ENCODE peak calls at places on chromosomes 5 and 9, in seven cellular contexts. J is SK-N-SH, D is neural crest cell, X is AG09319, A is HL-60, K is B cell, O is GM12878. G is an unnamed sample.

GRCh38 chr5:134028496-134028895 is 23.7 kb upstream of the VDAC1 start:
- DNase-seq in J (no peak), D (no peak), X (no peak), A (no peak), K (no peak), O (no peak), G (no peak)

GRCh38 chr9:133199648-133200321 is 9.3 kb downstream of the OBP2B start:
- DNase-seq in J (no peak), D (no peak), X (no peak), A (peak; percentile 67), K (peak; percentile 73), O (no peak), G (no peak)

GRCh38 chr9:86885232-86885631 is 62.1 kb downstream of the GAS1 start:
- DNase-seq in J (no peak), D (no peak), X (no peak), A (no peak), K (no peak), O (no peak), G (no peak)

GRCh38 chr5:60161340-60161934 is 267.9 kb upstream of the PDE4D start:
- DNase-seq in J (peak; percentile 42), D (no peak), X (no peak), A (no peak), K (peak; percentile 5), O (peak; percentile 4), G (no peak)

GRCh38 chr5:125536582-125536981 is 790.1 kb upstream of the ZNF608 start:
- DNase-seq in J (no peak), D (no peak), X (no peak), A (no peak), K (no peak), O (no peak), G (no peak)

GRCh38 chr5:159133041-159133741 is 33.5 kb upstream of the EBF1 start:
- DNase-seq in J (peak; percentile 32), D (no peak), X (peak; percentile 60), A (no peak), K (peak; percentile 66), O (peak; percentile 28), G (no peak)

GRCh38 chr9:87505869-87506678 is 8.4 kb downstream of the DAPK1 start:
- DNase-seq in J (no peak), D (no peak), X (no peak), A (no peak), K (no peak), O (no peak), G (no peak)

GRCh38 chr5:61735999-61736398 is 403.9 kb downstream of the ZSWIM6 start:
- DNase-seq in J (no peak), D (no peak), X (no peak), A (no peak), K (no peak), O (no peak), G (no peak)

GRCh38 chr5:10935536-10935935 is 174.5 kb upstream of the DAP start:
- DNase-seq in J (no peak), D (no peak), X (no peak), A (no peak), K (no peak), O (no peak), G (peak; percentile 65)

GRCh38 chr9:2623866-2624682 is 2.5 kb downstream of the VLDLR start:
- DNase-seq in J (no peak), D (no peak), X (no peak), A (no peak), K (no peak), O (no peak), G (no peak)

GRCh38 chr5:80481019-80481893 is 6.6 kb upstream of the FAM151B start:
- DNase-seq in J (peak; percentile 28), D (peak; percentile 8), X (peak; percentile 36), A (peak; percentile 43), K (peak; percentile 6), O (peak; percentile 27), G (peak; percentile 58)

GRCh38 chr9:23855885-23856284 is 29.8 kb upstream of the ELAVL2 start:
- DNase-seq in J (no peak), D (no peak), X (no peak), A (no peak), K (no peak), O (no peak), G (no peak)

GRCh38 chr9:101029300-101030021 is 934 bp downstream of the PLPPR1 start:
- DNase-seq in J (peak; percentile 4), D (no peak), X (no peak), A (no peak), K (no peak), O (no peak), G (peak; percentile 37)

GRCh38 chr5:126865299-126865698 is 88.4 kb downstream of the LMNB1 start:
- DNase-seq in J (no peak), D (no peak), X (no peak), A (no peak), K (no peak), O (no peak), G (no peak)

GRCh38 chr5:80249876-80250275 is 6.0 kb downstream of the SERINC5 start:
- DNase-seq in J (no peak), D (no peak), X (no peak), A (no peak), K (no peak), O (no peak), G (no peak)

GRCh38 chr5:178849316-178849715 is 10.4 kb upstream of the ZNF354B start:
- DNase-seq in J (no peak), D (no peak), X (no peak), A (no peak), K (no peak), O (no peak), G (no peak)

GRCh38 chr5:67808340-67808739 is 407.2 kb upstream of the PIK3R1 start:
- DNase-seq in J (no peak), D (no peak), X (no peak), A (no peak), K (no peak), O (peak; percentile 55), G (no peak)

GRCh38 chr5:95392593-95393182 is 1.5 kb downstream of the FAM81B start:
- DNase-seq in J (no peak), D (no peak), X (no peak), A (no peak), K (no peak), O (no peak), G (no peak)

GRCh38 chr9:136942112-136942880 is 2.2 kb downstream of the FBXW5 start:
- DNase-seq in J (no peak), D (no peak), X (no peak), A (no peak), K (no peak), O (no peak), G (no peak)

GRCh38 chr5:79552984-79553383 is 39.0 kb upstream of the HOMER1 start:
- DNase-seq in J (peak; percentile 51), D (no peak), X (peak; percentile 49), A (no peak), K (no peak), O (no peak), G (no peak)

GRCh38 chr5:68176253-68176652 is 39.3 kb upstream of the PIK3R1 start:
- DNase-seq in J (no peak), D (no peak), X (no peak), A (no peak), K (no peak), O (no peak), G (no peak)

GRCh38 chr5:181189363-181189961 is 15.5 kb downstream of the TRIM7 start:
- DNase-seq in J (no peak), D (peak; percentile 40), X (no peak), A (no peak), K (peak; percentile 58), O (no peak), G (no peak)

GRCh38 chr9:117927354-117927753 is 223.2 kb downstream of the TLR4 start:
- DNase-seq in J (peak; percentile 1), D (no peak), X (no peak), A (no peak), K (peak; percentile 8), O (no peak), G (peak; percentile 16)
- TF ChIP-seq CTCF in J (no peak), D (no peak), X (no peak), A (no peak), K (no peak), O (peak; percentile 22), G (peak; percentile 69)

GRCh38 chr9:83662933-83663332 is 40.0 kb downstream of the IDNK start:
- DNase-seq in J (no peak), D (no peak), X (no peak), A (no peak), K (no peak), O (no peak), G (no peak)
- TF ChIP-seq CTCF in J (no peak), D (no peak), X (no peak), A (no peak), K (no peak), O (no peak), G (no peak)

GRCh38 chr9:89563511-89564256 is 41.1 kb upstream of the GADD45G start:
- DNase-seq in J (no peak), D (no peak), X (no peak), A (no peak), K (no peak), O (no peak), G (no peak)

GRCh38 chr9:89562186-89562814 is 42.5 kb upstream of the GADD45G start:
- DNase-seq in J (no peak), D (no peak), X (no peak), A (no peak), K (no peak), O (no peak), G (no peak)

GRCh38 chr9:89558948-89559347 is 45.9 kb upstream of the GADD45G start:
- DNase-seq in J (no peak), D (no peak), X (no peak), A (no peak), K (no peak), O (no peak), G (no peak)

GRCh38 chr9:89567649-89568048 is 37.2 kb upstream of the GADD45G start:
- DNase-seq in J (no peak), D (no peak), X (no peak), A (no peak), K (no peak), O (no peak), G (no peak)

GRCh38 chr9:89564257-89564878 is 40.4 kb upstream of the GADD45G start:
- DNase-seq in J (peak; percentile 48), D (no peak), X (no peak), A (peak; percentile 71), K (no peak), O (no peak), G (peak; percentile 64)
- TF ChIP-seq CTCF in J (no peak), D (peak; percentile 39), X (no peak), A (peak; percentile 43), K (no peak), O (peak; percentile 50), G (peak; percentile 47)

DNA sequence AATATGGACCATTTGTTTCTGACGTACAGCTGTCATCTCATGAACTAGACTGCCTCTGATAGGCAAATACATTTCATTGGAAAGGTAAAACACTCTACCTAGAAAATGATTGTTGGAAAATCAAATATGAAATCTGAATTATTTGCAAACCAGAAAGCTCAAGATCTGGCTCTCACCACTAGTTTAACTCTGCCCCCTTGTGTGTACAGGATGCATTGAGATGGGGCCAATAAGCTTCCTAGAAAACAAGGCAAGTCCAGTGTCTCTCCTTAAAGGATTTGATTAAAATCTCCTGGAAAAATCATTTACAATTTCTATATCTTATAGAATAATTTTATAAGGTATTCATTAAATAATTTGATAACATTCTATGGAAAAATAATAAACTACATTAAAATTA is 311.9 kb upstream of the ANKH start:
- DNase-seq in J (no peak), D (no peak), X (no peak), A (no peak), K (no peak), O (no peak), G (peak; percentile 50)
- TF ChIP-seq CTCF in J (peak; percentile 38), D (peak; percentile 35), X (peak; percentile 38), A (no peak), K (no peak), O (no peak), G (peak; percentile 66)

G was measured in WERI-Rb-1.